ENCODE peak calls at places on chromosomes 5 and 9, in five cellular contexts. S, R, N, J and C are unnamed samples.

GRCh38 chr5:124583469-124584350 is 162.7 kb downstream of the ZNF608 start:
- DNase-seq in S (no peak), N (peak; percentile 60), R (no peak), J (no peak), C (no peak)

GRCh38 chr9:132075853-132076252 is 3.8 kb downstream of the MED27 start:
- DNase-seq in N (no peak), J (no peak), S (no peak), R (no peak), C (no peak)

GRCh38 chr5:1133510-1134255 is 21.8 kb upstream of the SLC12A7 start:
- DNase-seq in J (no peak), N (no peak), R (no peak), S (no peak), C (no peak)

GRCh38 chr9:78089111-78089510 is 57.5 kb upstream of the GNAQ start:
- DNase-seq in R (no peak), J (no peak), N (no peak), S (no peak), C (no peak)

GRCh38 chr5:160657622-160658458 is 194.2 kb downstream of the ATP10B start:
- DNase-seq in R (no peak), S (no peak), N (no peak), J (no peak), C (no peak)

GRCh38 chr5:3351581-3352442 is 243.8 kb upstream of the IRX1 start:
- DNase-seq in R (no peak), N (no peak), J (no peak), S (peak; percentile 21), C (no peak)

GRCh38 chr5:131005963-131006684 is 158.9 kb downstream of the HINT1 start:
- DNase-seq in R (no peak), S (no peak), N (no peak), J (no peak), C (no peak)

GRCh38 chr5:126544087-126544740 is 50.8 kb downstream of the ALDH7A1 start:
- DNase-seq in J (peak; percentile 52), N (no peak), S (no peak), R (peak; percentile 30), C (no peak)

GRCh38 chr9:94847486-94847885 is 121.0 kb downstream of the AOPEP start:
- DNase-seq in N (no peak), R (no peak), S (no peak), J (no peak), C (peak; percentile 50)

GRCh38 chr9:137972988-137973470 is 95.4 kb downstream of the CACNA1B start:
- DNase-seq in S (peak; percentile 36), J (peak; percentile 23), N (no peak), R (peak; percentile 12), C (no peak)

GRCh38 chr9:76859860-76860259 is 46.1 kb downstream of the PRUNE2 start:
- DNase-seq in N (no peak), S (no peak), R (no peak), J (no peak), C (no peak)

GRCh38 chr5:180098991-180099732 is 27.6 kb upstream of the RNF130 start:
- DNase-seq in J (no peak), R (no peak), N (no peak), S (no peak), C (no peak)

GRCh38 chr5:59099995-59100345 is 517.1 kb downstream of the RAB3C start:
- DNase-seq in R (no peak), N (no peak), J (no peak), S (no peak), C (no peak)

GRCh38 chr5:139648205-139649081 is at the start of gene CXXC5:
- DNase-seq in S (peak; percentile 79), N (no peak), J (peak; percentile 90), R (peak; percentile 96), C (peak; percentile 77)

GRCh38 chr5:131081371-131081770 is 83.7 kb downstream of the HINT1 start:
- DNase-seq in S (no peak), N (peak; percentile 5), R (no peak), J (no peak), C (no peak)

GRCh38 chr5:134227259-134227658 is 1.4 kb upstream of the PPP2CA start:
- DNase-seq in S (no peak), J (peak; percentile 58), N (no peak), R (peak; percentile 13), C (no peak)

GRCh38 chr5:160506006-160507004 is 84.7 kb downstream of the PTTG1 start:
- DNase-seq in N (no peak), J (peak; percentile 53), S (no peak), R (peak; percentile 23), C (peak; percentile 25)

GRCh38 chr5:148343603-148344230 is 8.4 kb downstream of the SPINK9 start:
- DNase-seq in N (no peak), J (no peak), S (no peak), R (no peak), C (no peak)

GRCh38 chr9:138024131-138024530 is 146.5 kb downstream of the CACNA1B start:
- DNase-seq in N (no peak), R (no peak), S (no peak), J (peak; percentile 36), C (no peak)

GRCh38 chr5:132258102-132259060 is 885 bp downstream of the PDLIM4 start:
- DNase-seq in R (peak; percentile 55), S (peak; percentile 43), N (no peak), J (no peak), C (no peak)

GRCh38 chr5:151772868-151773561 is 1.3 kb downstream of the G3BP1 start:
- DNase-seq in S (no peak), R (no peak), N (no peak), J (no peak), C (no peak)

GRCh38 chr9:2158111-2158610 is 143.0 kb downstream of the SMARCA2 start:
- DNase-seq in S (no peak), R (peak; percentile 19), N (no peak), J (no peak), C (no peak)

GRCh38 chr9:7368410-7369292 is 430.9 kb downstream of the DMAC1 start:
- DNase-seq in J (no peak), N (peak; percentile 2), S (no peak), R (no peak), C (peak; percentile 23)

GRCh38 chr9:8456327-8456726 is 656.7 kb upstream of the DMAC1 start:
- DNase-seq in R (no peak), N (no peak), S (no peak), J (no peak), C (no peak)

GRCh38 chr5:181217111-181217804 is 5.8 kb upstream of the TRIM41 start:
- DNase-seq in S (peak; percentile 74), R (peak; percentile 63), N (no peak), J (peak; percentile 85), C (no peak)

GRCh38 chr9:3497406-3497805 is 28.4 kb downstream of the RFX3 start:
- DNase-seq in J (no peak), S (no peak), R (no peak), N (peak; percentile 33), C (no peak)

GRCh38 chr5:150295172-150295611 is 5.6 kb upstream of the CAMK2A start:
- DNase-seq in N (no peak), J (no peak), R (no peak), S (no peak), C (no peak)

GRCh38 chr5:40485021-40485998 is 194.4 kb upstream of the PTGER4 start:
- DNase-seq in N (no peak), J (no peak), S (no peak), R (no peak), C (no peak)
- TF ChIP-seq CTCF in N (no peak), J (no peak), S (no peak), R (no peak), C (no peak)

GRCh38 chr5:43040287-43041098 is at the start of gene ANXA2R:
- DNase-seq in J (peak; percentile 88), R (peak; percentile 62), N (peak; percentile 84), S (peak; percentile 88), C (peak; percentile 85)
- TF ChIP-seq CTCF in J (peak; percentile 85), R (peak; percentile 70), N (peak; percentile 80), S (peak; percentile 93), C (peak; percentile 80)

GRCh38 chr9:130208600-130209347 is 36.6 kb downstream of the NCS1 start:
- DNase-seq in S (no peak), R (peak; percentile 87), J (peak; percentile 50), N (no peak), C (no peak)
- TF ChIP-seq CTCF in S (no peak), R (no peak), J (no peak), N (no peak), C (no peak)

GRCh38 chr9:87722393-87722792 is 3.5 kb upstream of the CTSL start:
- DNase-seq in J (no peak), N (no peak), S (no peak), R (no peak), C (no peak)

GRCh38 chr9:87725356-87725899 is 491 bp upstream of the CTSL start:
- DNase-seq in J (no peak), R (no peak), S (no peak), N (no peak), C (no peak)

GRCh38 chr9:87725900-87726709 is at the start of gene CTSL:
- DNase-seq in N (no peak), J (peak; percentile 93), S (peak; percentile 75), R (peak; percentile 90), C (peak; percentile 74)
- TF ChIP-seq CTCF in N (peak; percentile 41), J (peak; percentile 47), S (no peak), R (peak; percentile 25), C (peak; percentile 22)

GRCh38 chr5:111072949-111073682 is 1.6 kb downstream of the TSLP start:
- DNase-seq in N (no peak), S (peak; percentile 45), J (peak; percentile 84), R (peak; percentile 84), C (no peak)
- TF ChIP-seq CTCF in N (no peak), S (no peak), J (no peak), R (peak; percentile 30), C (peak; percentile 23)

GRCh38 chr5:135319928-135320606 is 79.0 kb downstream of the MACROH2A1 start:
- DNase-seq in N (no peak), R (no peak), S (no peak), J (peak; percentile 56), C (no peak)
- TF ChIP-seq CTCF in N (peak; percentile 18), R (peak; percentile 17), S (no peak), J (peak; percentile 74), C (no peak)

GRCh38 chr5:7087719-7088297 is 308.1 kb upstream of the ADCY2 start:
- DNase-seq in S (no peak), J (no peak), N (no peak), R (no peak), C (no peak)
- TF ChIP-seq CTCF in S (no peak), J (peak; percentile 64), N (no peak), R (no peak), C (no peak)

DNA sequence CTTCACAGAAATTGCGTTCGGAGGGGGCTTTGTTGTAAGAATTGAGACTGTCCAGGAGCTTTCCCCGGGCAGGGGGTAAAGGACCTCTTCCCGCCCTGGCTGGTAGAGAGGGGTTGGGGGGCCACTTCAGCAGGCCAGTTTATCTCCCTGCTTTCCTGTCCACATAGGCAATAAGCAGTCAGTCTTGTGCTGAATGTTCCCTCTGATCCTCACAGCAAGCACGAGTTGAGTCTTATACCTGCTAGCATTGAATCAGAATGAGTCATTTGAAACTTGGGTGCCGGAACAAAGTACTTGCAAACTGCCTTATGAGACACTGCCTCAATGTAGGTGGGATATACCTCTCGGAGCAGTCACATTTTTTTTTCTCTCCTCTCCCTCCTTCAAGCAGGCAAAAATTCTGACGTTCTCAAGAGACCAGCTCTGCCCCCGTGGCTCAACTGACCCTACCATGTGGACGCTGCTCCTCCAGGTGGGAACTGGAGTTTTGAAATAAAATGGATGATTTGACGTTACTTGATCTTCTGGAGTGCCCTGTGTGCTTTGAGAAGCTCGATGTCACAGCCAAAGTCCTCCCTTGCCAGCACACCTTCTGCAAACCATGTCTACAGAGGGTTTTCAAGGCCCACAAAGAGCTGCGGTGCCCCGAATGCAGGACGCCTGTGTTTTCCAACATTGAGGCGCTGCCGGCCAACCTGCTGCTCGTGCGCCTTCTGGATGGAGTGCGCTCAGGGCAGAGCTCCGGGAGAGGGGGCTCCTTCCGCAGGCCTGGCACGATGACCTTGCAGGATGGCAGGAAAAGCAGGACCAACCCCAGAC is 1.3 kb downstream of the SH3RF2 start:
- DNase-seq in R (peak; percentile 45), N (no peak), J (peak; percentile 51), S (no peak), C (no peak)
- TF ChIP-seq CTCF in R (no peak), N (no peak), J (no peak), S (no peak), C (no peak)